ENCODE peak calls at places on chromosome 15, in five cellular contexts. G, A, M, B and Q are unnamed samples.

GRCh38 chr15:76752549-76752948 is 152.6 kb downstream of the SCAPER start:
- DNase-seq in B (no peak), G (peak; percentile 64), M (no peak), A (no peak), Q (no peak)

GRCh38 chr15:48790716-48791115 is 20.2 kb downstream of the CEP152 start:
- DNase-seq in B (peak; percentile 72), G (no peak), A (no peak), M (no peak), Q (no peak)

GRCh38 chr15:70421197-70421482 is 323.4 kb upstream of the TLE3 start:
- DNase-seq in A (no peak), M (no peak), G (no peak), B (no peak), Q (peak; percentile 13)

GRCh38 chr15:25965326-25965725 is 102.2 kb upstream of the ATP10A start:
- DNase-seq in A (no peak), G (no peak), B (no peak), M (no peak), Q (no peak)

GRCh38 chr15:33354411-33354810 is 43.6 kb downstream of the RYR3 start:
- DNase-seq in M (no peak), B (no peak), A (no peak), G (no peak), Q (no peak)

GRCh38 chr15:50116477-50116876 is 2.6 kb downstream of the ATP8B4 start:
- DNase-seq in A (no peak), B (peak; percentile 16), M (peak; percentile 17), G (peak; percentile 56), Q (no peak)

GRCh38 chr15:67064607-67065530 is 533 bp upstream of the SMAD3 start:
- DNase-seq in A (no peak), B (no peak), M (no peak), G (peak; percentile 30), Q (no peak)

GRCh38 chr15:41856716-41857115 is 18.1 kb downstream of the PLA2G4B start:
- DNase-seq in B (no peak), A (no peak), G (no peak), M (no peak), Q (no peak)

GRCh38 chr15:41866872-41867579 is 26.8 kb downstream of the SPTBN5 start:
- DNase-seq in A (no peak), M (no peak), B (no peak), G (no peak), Q (no peak)

GRCh38 chr15:80274554-80274953 is 22.5 kb upstream of the CTXND1 start:
- DNase-seq in B (no peak), G (no peak), M (no peak), A (no peak), Q (no peak)

GRCh38 chr15:101641894-101642293 is 10.3 kb downstream of the TM2D3 start:
- DNase-seq in A (no peak), M (peak; percentile 86), G (no peak), B (no peak), Q (no peak)